ENCODE peak calls at places on chromosome 22, in six cellular contexts. D is prostate gland, N is NB4, S is upper lobe of right lung, L is foreskin fibroblast, I is lower lobe of right lung. V is an unnamed sample.

GRCh38 chr22:28907311-28908008 is 24.1 kb downstream of the ZNRF3 start:
- DNase-seq in D (no peak), N (no peak), S (no peak), L (no peak), I (no peak), V (no peak)

GRCh38 chr22:26707581-26707980 is 50.2 kb downstream of the MIAT start:
- DNase-seq in D (no peak), N (no peak), S (no peak), L (no peak), I (no peak), V (no peak)

GRCh38 chr22:48957311-48957986 is 870.2 kb downstream of the BRD1 start:
- DNase-seq in D (peak), N (no peak), S (peak), L (no peak), I (no peak), V (no peak)

GRCh38 chr22:26992556-26992955 is 335.2 kb downstream of the MIAT start:
- DNase-seq in D (no peak), N (no peak), S (no peak), L (no peak), I (no peak), V (no peak)

GRCh38 chr22:30005213-30005857 is 74.9 kb upstream of the HORMAD2 start:
- DNase-seq in D (peak), N (peak), S (peak), L (peak), I (peak), V (peak)

GRCh38 chr22:23070418-23071162 is at the start of gene GNAZ:
- DNase-seq in D (no peak), N (peak), S (peak), L (no peak), I (peak), V (no peak)

GRCh38 chr22:46881373-46882118 is 119.1 kb downstream of the TBC1D22A start:
- DNase-seq in D (no peak), N (no peak), S (no peak), L (peak), I (no peak), V (peak)

GRCh38 chr22:27784099-27784446 is 17.5 kb downstream of the MN1 start:
- DNase-seq in D (no peak), N (no peak), S (no peak), L (no peak), I (no peak), V (no peak)

GRCh38 chr22:17366830-17367229 is 2.4 kb upstream of the CECR2 start:
- DNase-seq in D (no peak), N (peak), S (no peak), L (no peak), I (no peak), V (no peak)

GRCh38 chr22:46596819-46597218 is 23.4 kb upstream of the GRAMD4 start:
- DNase-seq in D (peak), N (no peak), S (peak), L (no peak), I (peak), V (peak)

GRCh38 chr22:41382098-41382578 is 396 bp downstream of the TEF start:
- DNase-seq in D (peak), N (no peak), S (peak), L (no peak), I (peak), V (peak)

GRCh38 chr22:31287818-31288495 is 4.3 kb downstream of the PIK3IP1 start:
- DNase-seq in D (no peak), N (peak), S (no peak), L (no peak), I (no peak), V (no peak)

GRCh38 chr22:29871684-29872083 is 11.3 kb upstream of the MTMR3 start:
- DNase-seq in D (peak), N (no peak), S (no peak), L (no peak), I (no peak), V (no peak)

GRCh38 chr22:42700355-42700754 is 20.3 kb downstream of the A4GALT start:
- DNase-seq in D (no peak), N (no peak), S (no peak), L (no peak), I (no peak), V (no peak)
- TF ChIP-seq CTCF in D (no peak), N (no peak), S (no peak), L (no peak), I (no peak), V (no peak)

DNA sequence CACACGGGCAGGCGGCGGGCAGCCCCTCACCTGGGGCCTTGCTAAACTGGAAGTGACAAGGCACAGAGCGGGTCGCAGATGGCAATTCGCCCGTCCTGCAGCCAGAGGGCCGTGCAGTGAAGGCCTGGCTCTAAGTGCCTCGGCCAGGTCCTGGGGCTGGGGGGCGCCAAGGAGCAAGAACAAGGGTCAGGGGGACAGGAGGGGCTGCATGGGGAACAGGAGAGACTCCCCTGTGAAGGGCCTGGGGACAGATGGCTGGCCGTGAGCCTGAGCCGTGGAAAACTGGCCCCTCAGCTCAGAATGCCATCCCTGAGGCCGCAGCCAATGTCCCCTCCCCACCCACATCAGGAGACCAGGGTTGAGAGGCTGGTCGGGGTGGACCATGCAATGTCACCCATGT is 60.0 kb downstream of the RTL6 start:
- DNase-seq in D (no peak), N (no peak), S (peak), L (no peak), I (no peak), V (no peak)
- TF ChIP-seq CTCF in D (no peak), N (peak), S (no peak), L (no peak), I (no peak), V (no peak)

GRCh38 chr22:43446037-43446803 is 34.4 kb downstream of the MPPED1 start:
- DNase-seq in D (no peak), N (no peak), S (peak), L (no peak), I (no peak), V (peak)

GRCh38 chr22:43449831-43450225 is 38.0 kb downstream of the MPPED1 start:
- DNase-seq in D (no peak), N (no peak), S (peak), L (no peak), I (no peak), V (no peak)

GRCh38 chr22:43449205-43449830 is 37.5 kb downstream of the MPPED1 start:
- DNase-seq in D (no peak), N (peak), S (peak), L (no peak), I (no peak), V (no peak)

GRCh38 chr22:43448048-43448447 is 36.2 kb downstream of the MPPED1 start:
- DNase-seq in D (no peak), N (peak), S (peak), L (no peak), I (no peak), V (no peak)

DNA sequence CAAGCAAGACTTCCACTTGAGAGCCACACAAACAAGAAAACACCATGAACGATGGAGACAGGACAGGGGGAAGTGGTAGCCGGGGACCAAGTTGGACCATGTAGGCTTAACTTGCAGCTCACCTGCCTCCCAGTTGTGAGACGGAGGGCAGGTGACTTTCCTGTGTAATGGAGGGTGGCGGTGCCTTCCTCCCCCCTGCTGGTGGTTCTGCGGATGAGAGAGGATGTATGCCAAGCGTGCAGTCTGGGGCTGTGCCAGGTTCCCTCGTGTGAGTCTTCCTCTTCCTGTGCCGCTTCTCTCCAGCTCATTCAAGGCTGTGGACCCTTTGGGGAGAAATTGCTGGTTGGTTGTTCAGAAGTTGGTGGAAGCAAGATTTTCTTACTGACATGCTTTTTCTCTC is 35.1 kb downstream of the MPPED1 start:
- DNase-seq in D (peak), N (no peak), S (peak), L (no peak), I (no peak), V (peak)
- TF ChIP-seq CTCF in D (peak), N (no peak), S (no peak), L (no peak), I (no peak), V (no peak)

GRCh38 chr22:33126881-33127280 is 68.7 kb upstream of the SYN3 start:
- DNase-seq in D (no peak), N (no peak), S (no peak), L (no peak), I (no peak), V (no peak)
- TF ChIP-seq CTCF in D (no peak), N (no peak), S (no peak), L (no peak), I (no peak), V (no peak)

DNA sequence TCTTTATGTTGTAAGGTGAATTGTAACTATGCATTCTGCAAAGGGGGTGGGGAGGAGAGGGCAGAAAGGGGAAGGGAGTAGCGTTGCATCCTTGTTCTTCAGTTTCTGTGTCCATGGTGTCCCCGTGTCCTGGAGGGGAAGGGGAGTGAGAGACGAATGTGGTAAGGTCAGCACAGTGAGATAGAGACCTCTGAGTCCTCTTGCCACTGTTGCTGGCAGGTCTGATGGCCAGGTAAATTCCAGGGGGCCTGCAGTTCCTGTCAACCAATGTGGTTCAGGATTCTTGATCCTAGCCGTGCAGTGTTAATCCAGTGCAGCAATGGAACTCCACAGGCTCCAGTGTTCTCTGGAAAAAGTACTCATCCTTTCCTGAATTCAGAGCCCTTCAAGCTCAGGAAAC is 14.6 kb upstream of the ADSL start:
- DNase-seq in D (no peak), N (no peak), S (no peak), L (no peak), I (no peak), V (no peak)
- TF ChIP-seq CTCF in D (no peak), N (no peak), S (no peak), L (no peak), I (no peak), V (no peak)